ENCODE peak calls at places on chromosomes 11 and 22, in four cellular contexts. K is RWPE2, C is amniotic epithelial cell, Z is activated T-cell treated with anti-CD3 and anti-CD28 coated beads for 48 hours. H is an unnamed sample.

GRCh38 chr22:46678785-46679700 is 58.9 kb downstream of the GRAMD4 start:
- DNase-seq in K (no peak), Z (no peak), C (no peak), H (no peak)

GRCh38 chr11:93073026-93073425 is 103.6 kb downstream of the MTNR1B start:
- DNase-seq in C (no peak), K (no peak), Z (no peak), H (peak)

GRCh38 chr11:102269927-102270326 is 47.4 kb upstream of the BIRC3 start:
- DNase-seq in K (peak), C (peak), Z (no peak), H (no peak)

GRCh38 chr22:34111210-34111824 is 191.0 kb upstream of the LARGE1 start:
- DNase-seq in K (no peak), Z (no peak), C (no peak), H (peak)

GRCh38 chr22:30655532-30655931 is 12.1 kb downstream of the DUSP18 start:
- DNase-seq in Z (no peak), K (no peak), C (no peak), H (no peak)

GRCh38 chr11:64271339-64272132 is 12.9 kb downstream of the BAD start:
- DNase-seq in K (peak), Z (peak), C (peak), H (peak)

GRCh38 chr22:28297504-28297903 is 378.4 kb upstream of the PITPNB start:
- DNase-seq in Z (no peak), K (no peak), C (peak), H (no peak)

GRCh38 chr11:44990665-44991064 is 40.0 kb upstream of the TP53I11 start:
- DNase-seq in C (no peak), K (no peak), Z (no peak), H (no peak)

GRCh38 chr22:44968736-44969135 is 41.1 kb downstream of the PHF21B start:
- DNase-seq in C (no peak), K (no peak), Z (no peak), H (no peak)

GRCh38 chr11:71948314-71949027 is 19.6 kb downstream of the RNF121 start:
- DNase-seq in C (peak), K (no peak), Z (no peak), H (peak)

GRCh38 chr22:19706661-19707151 is 7.6 kb upstream of the SEPTIN5 start:
- DNase-seq in K (no peak), Z (no peak), C (no peak), H (no peak)

GRCh38 chr22:50270302-50271010 is at the start of gene MAPK11:
- DNase-seq in K (no peak), Z (peak), C (peak), H (peak)

GRCh38 chr22:22820626-22821025 is 67.0 kb upstream of the IGLL5 start:
- DNase-seq in C (no peak), K (no peak), Z (no peak), H (no peak)

GRCh38 chr11:67510023-67510345 is 2.0 kb upstream of the CDK2AP2 start:
- DNase-seq in Z (no peak), C (no peak), K (no peak), H (no peak)

GRCh38 chr11:94036096-94036495 is 14.9 kb downstream of the HEPHL1 start:
- DNase-seq in K (no peak), Z (no peak), C (no peak), H (no peak)

GRCh38 chr11:22193348-22194051 is 615 bp downstream of the ANO5 start:
- DNase-seq in K (no peak), Z (no peak), C (no peak), H (no peak)

GRCh38 chr11:105070221-105070789 is 25.2 kb upstream of the CARD16 start:
- DNase-seq in K (no peak), Z (no peak), C (no peak), H (no peak)

GRCh38 chr11:130533113-130533803 is 84.8 kb downstream of the ADAMTS15 start:
- DNase-seq in Z (no peak), K (no peak), C (no peak), H (no peak)

GRCh38 chr22:46053563-46054090 is 76.7 kb upstream of the WNT7B start:
- DNase-seq in K (peak), Z (peak), C (peak), H (peak)

GRCh38 chr11:68641880-68642279 is 42.5 kb upstream of the GAL start:
- DNase-seq in Z (no peak), K (no peak), C (no peak), H (no peak)

GRCh38 chr22:49426618-49427266 is 400.9 kb downstream of the BRD1 start:
- DNase-seq in K (no peak), Z (no peak), C (no peak), H (no peak)

GRCh38 chr11:114953039-114953438 is 274.7 kb downstream of the NXPE2 start:
- DNase-seq in C (no peak), K (no peak), Z (no peak), H (peak)

GRCh38 chr11:15127341-15127740 is 12.6 kb downstream of the INSC start:
- DNase-seq in C (peak), Z (no peak), K (no peak), H (no peak)

GRCh38 chr11:121927359-121927758 is 188.7 kb downstream of the BLID start:
- DNase-seq in Z (no peak), C (no peak), K (no peak), H (no peak)

GRCh38 chr11:125084761-125085231 is 21.7 kb downstream of the SLC37A2 start:
- DNase-seq in C (no peak), K (no peak), Z (no peak), H (peak)

GRCh38 chr11:1022908-1023810 is 13.4 kb downstream of the MUC6 start:
- DNase-seq in C (no peak), Z (no peak), K (no peak), H (no peak)

GRCh38 chr11:14904745-14905103 is 12.7 kb upstream of the CYP2R1 start:
- DNase-seq in Z (peak), C (peak), K (no peak), H (no peak)

GRCh38 chr11:10975287-10975721 is 117.5 kb upstream of the ZBED5 start:
- DNase-seq in C (no peak), Z (no peak), K (no peak), H (peak)

GRCh38 chr22:24976442-24977218 is 24.1 kb downstream of the KIAA1671 start:
- DNase-seq in K (peak), Z (no peak), C (no peak), H (no peak)

GRCh38 chr11:13061294-13061990 is 52.3 kb downstream of the RASSF10 start:
- DNase-seq in K (no peak), C (no peak), Z (no peak), H (no peak)

GRCh38 chr11:118530180-118530682 is 761 bp upstream of the TMEM25 start:
- DNase-seq in C (no peak), K (no peak), Z (no peak), H (peak)

GRCh38 chr22:20957118-20957690 is 9.9 kb upstream of the AIFM3 start:
- DNase-seq in Z (no peak), C (no peak), K (no peak), H (peak)

GRCh38 chr11:48165426-48165825 is 51.2 kb upstream of the OR4B1 start:
- DNase-seq in K (no peak), Z (no peak), C (no peak), H (no peak)

GRCh38 chr11:396948-397548 is 3.0 kb downstream of the PKP3 start:
- DNase-seq in K (no peak), Z (no peak), C (peak), H (no peak)

GRCh38 chr22:44869196-44869595 is 116.8 kb downstream of the ARHGAP8 start:
- DNase-seq in K (no peak), Z (no peak), C (no peak), H (no peak)

GRCh38 chr11:106668147-106668546 is 350.1 kb downstream of the GUCY1A2 start:
- DNase-seq in Z (no peak), C (peak), K (no peak), H (no peak)

GRCh38 chr11:35943761-35944502 is at the start of gene LDLRAD3:
- DNase-seq in C (peak), Z (peak), K (peak), H (peak)

H was measured in Caco-2.